ENCODE peak calls at places on chromosomes 6 and 20, in six cellular contexts. D is fibroblast of lung, X is IMR-90, Z is neural progenitor cell, P is NT2/D1, L is mesenchymal stem cell. V is an unnamed sample.
A peak's percentile ranks its signal among the peaks of the same experiment; 100 is the strongest.

GRCh38 chr6:139764498-139764986 is 390.1 kb upstream of the CITED2 start:
- DNase-seq in D (peak; percentile 93), X (peak; percentile 99), Z (no peak), P (peak; percentile 16), L (peak; percentile 94), V (no peak)

GRCh38 chr6:35665573-35665972 is 23.1 kb downstream of the FKBP5 start:
- DNase-seq in D (no peak), X (no peak), Z (no peak), P (no peak), L (no peak), V (no peak)

GRCh38 chr6:28683945-28684538 is 158.4 kb downstream of the GPX5 start:
- DNase-seq in D (peak; percentile 58), X (peak; percentile 34), Z (peak; percentile 69), P (no peak), L (peak; percentile 58), V (no peak)

GRCh38 chr6:43954311-43955131 is 172.7 kb downstream of the MRPL14 start:
- DNase-seq in D (no peak), X (no peak), Z (no peak), P (no peak), L (no peak), V (no peak)

GRCh38 chr6:108193120-108193519 is 27.3 kb downstream of the NR2E1 start:
- DNase-seq in D (no peak), X (no peak), Z (no peak), P (no peak), L (no peak), V (no peak)

GRCh38 chr6:130421567-130421966 is 55.8 kb downstream of the TMEM200A start:
- DNase-seq in D (peak; percentile 72), X (peak; percentile 91), Z (no peak), P (no peak), L (peak; percentile 53), V (no peak)

GRCh38 chr6:17574871-17575560 is 25.1 kb upstream of the FAM8A1 start:
- DNase-seq in D (peak; percentile 89), X (peak; percentile 93), Z (no peak), P (no peak), L (peak; percentile 45), V (no peak)

GRCh38 chr6:30348957-30349356 is 4.0 kb downstream of the RPP21 start:
- DNase-seq in D (no peak), X (no peak), Z (no peak), P (no peak), L (no peak), V (no peak)

GRCh38 chr6:17042422-17043147 is 59.3 kb upstream of the STMND1 start:
- DNase-seq in D (peak; percentile 55), X (peak; percentile 68), Z (peak; percentile 82), P (peak; percentile 18), L (peak; percentile 73), V (no peak)

DNA sequence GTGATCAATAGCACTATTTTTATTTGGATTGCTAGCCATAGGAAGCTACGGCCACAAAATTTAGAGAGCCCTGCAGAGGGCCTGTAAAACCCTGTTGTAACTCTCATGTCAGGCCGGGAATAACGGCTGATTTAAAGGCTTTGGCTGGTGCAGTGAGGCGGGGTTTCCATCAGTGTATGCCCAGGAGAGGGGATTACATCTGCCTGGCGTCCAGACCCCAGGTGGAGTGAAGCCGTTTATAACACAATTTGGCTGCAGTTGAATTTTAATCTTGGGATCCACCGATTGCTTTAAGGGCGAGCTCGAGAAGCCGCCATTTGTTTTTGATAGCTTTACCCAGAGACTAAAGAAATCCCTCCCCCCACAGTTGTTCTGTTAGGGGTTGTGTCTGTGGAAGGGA is 29.1 kb upstream of the APCDD1L start:
- DNase-seq in D (no peak), X (no peak), Z (peak; percentile 31), P (no peak), L (no peak), V (no peak)
- H3K9me3 ChIP-seq in D (no peaks in the 10 kb centered on the region), X (no peaks in the 10 kb centered on the region), Z (no peaks in the 10 kb centered on the region), P (peaks cover 9% of the 10 kb centered on the region), L (no peaks in the 10 kb centered on the region), V (no peaks in the 10 kb centered on the region)

DNA sequence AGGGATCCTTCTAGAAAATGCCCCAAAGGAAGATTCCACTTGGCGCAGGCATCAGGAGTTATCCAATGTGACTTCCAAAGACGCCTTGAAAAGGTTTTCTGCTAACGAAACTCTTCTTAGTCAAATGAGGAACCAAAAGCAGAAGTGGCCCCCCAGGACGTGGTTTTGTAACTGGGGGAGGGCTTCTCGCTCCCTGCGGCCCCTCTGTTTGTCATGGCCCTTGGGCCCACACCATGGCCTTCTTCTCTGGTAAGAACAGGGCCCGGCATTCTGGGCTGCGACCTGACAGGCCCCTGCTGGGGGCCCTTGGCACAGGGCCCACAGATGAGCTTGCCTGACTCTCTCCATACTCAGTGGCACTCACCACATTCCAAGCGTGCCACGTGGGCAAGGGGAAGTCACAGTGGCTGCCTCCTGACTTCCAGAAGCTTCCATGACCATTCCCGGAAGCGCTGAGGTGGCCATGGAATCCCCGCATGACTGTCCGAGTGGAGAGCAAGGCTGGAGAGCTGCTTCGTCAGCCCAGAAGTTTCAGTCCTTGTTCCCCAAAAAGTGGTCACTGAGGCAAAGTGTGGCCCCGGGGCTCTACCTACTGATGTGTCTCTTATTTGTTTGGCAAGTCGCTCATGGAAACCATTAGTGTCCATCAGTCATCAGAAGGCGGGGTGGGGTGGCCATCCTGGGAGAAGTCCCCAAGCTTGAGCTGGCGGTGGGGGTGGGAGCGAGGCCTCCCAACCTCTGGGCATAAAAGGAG is 881 bp upstream of the CTSZ start:
- DNase-seq in D (no peak), X (no peak), Z (no peak), P (no peak), L (no peak), V (no peak)
- H3K4me3 ChIP-seq in D (no peak overlapping the region), X (no peak overlapping the region), Z (no peak overlapping the region), P (no peak overlapping the region), L (no peak overlapping the region), V (no peak overlapping the region)

GRCh38 chr20:49388790-49389189 is 93.7 kb downstream of the KCNB1 start:
- DNase-seq in D (no peak), X (no peak), Z (no peak), P (no peak), L (no peak), V (no peak)
- H3K9ac ChIP-seq in D (no peak overlapping the region), X (no peak overlapping the region), Z (no peak overlapping the region), P (no peak overlapping the region), L (no peak overlapping the region), V (no peak overlapping the region)

DNA sequence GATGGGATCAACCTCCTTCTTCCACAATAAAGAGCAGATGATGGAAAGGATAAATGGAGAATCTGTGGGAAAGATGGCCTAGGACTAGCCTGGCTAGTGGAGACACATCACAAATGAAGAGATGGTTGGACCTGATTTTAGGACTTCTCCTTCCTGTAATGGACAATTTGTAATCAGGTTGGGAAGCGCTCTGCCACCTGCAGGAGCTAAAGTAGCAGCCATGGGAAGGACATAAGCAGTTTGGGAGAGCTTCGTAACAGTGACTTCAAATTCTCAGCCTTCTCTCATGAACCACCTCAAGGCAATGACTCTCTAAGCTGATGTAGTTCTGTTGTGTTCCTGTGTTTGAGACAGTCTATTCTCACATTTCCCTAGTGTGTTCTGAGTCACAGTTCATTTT is 137.9 kb upstream of the BMP2 start:
- DNase-seq in D (no peak), X (no peak), Z (no peak), P (no peak), L (no peak), V (no peak)
- H3K9me3 ChIP-seq in D (no peaks in the 10 kb centered on the region), X (no peaks in the 10 kb centered on the region), Z (no peaks in the 10 kb centered on the region), P (peaks cover 4% of the 10 kb centered on the region), L (no peaks in the 10 kb centered on the region), V (no peaks in the 10 kb centered on the region)

DNA sequence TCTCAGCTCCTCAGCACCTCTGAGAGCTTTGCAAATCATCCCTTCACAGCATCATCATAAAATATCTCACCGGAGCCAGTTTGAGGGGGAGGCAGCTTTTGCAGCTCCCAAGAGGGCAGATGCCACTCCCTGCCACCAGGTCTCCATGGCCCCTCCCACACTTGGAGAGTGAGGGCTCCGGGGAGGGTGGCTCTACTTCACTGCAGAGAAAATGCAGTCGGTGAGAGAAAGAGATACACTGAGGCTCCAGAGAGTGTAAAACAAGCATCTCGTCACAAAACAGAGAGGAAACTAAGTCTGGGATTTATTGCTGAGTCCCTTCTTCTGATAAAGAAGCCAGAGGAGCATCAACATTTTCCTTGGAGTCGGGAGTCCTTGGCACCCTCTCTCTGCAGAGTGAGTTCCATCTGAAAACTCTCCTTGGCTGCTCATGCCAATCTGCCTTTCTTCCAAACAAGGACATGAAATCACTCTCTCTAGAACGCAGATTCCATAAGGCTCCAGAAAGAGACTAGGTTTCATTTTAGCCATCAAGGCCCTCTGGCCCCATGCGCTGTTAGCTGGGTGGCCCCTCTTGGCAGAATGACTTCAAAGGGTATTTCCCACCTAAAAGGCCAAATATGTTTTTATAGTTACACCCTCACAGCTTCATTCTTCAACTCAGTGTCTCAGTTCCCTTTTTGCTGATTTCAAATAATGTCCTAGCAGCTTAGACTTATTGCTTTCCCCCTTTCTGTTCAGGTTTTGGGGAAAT is 70.6 kb upstream of the F13A1 start:
- DNase-seq in D (no peak), X (no peak), Z (no peak), P (no peak), L (no peak), V (no peak)
- H3K4me3 ChIP-seq in D (no peak overlapping the region), X (no peak overlapping the region), Z (no peak overlapping the region), P (no peak overlapping the region), L (no peak overlapping the region), V (no peak overlapping the region)

GRCh38 chr20:36082516-36082915 is 72.0 kb upstream of the EPB41L1 start:
- DNase-seq in D (no peak), X (no peak), Z (no peak), P (no peak), L (no peak), V (no peak)

GRCh38 chr20:36084897-36085617 is 69.5 kb upstream of the EPB41L1 start:
- DNase-seq in D (peak; percentile 55), X (no peak), Z (no peak), P (no peak), L (peak; percentile 37), V (no peak)

GRCh38 chr20:36085686-36086267 is 68.8 kb upstream of the EPB41L1 start:
- DNase-seq in D (peak; percentile 56), X (peak; percentile 60), Z (no peak), P (no peak), L (peak; percentile 69), V (no peak)

GRCh38 chr20:36086767-36087166 is 67.8 kb upstream of the EPB41L1 start:
- DNase-seq in D (no peak), X (no peak), Z (no peak), P (no peak), L (no peak), V (no peak)

GRCh38 chr20:36084356-36084755 is 70.2 kb upstream of the EPB41L1 start:
- DNase-seq in D (no peak), X (no peak), Z (no peak), P (no peak), L (no peak), V (no peak)
- H3K9ac ChIP-seq in D (no peak overlapping the region), X (no peak overlapping the region), Z (no peak overlapping the region), P (no peak overlapping the region), L (no peak overlapping the region), V (no peak overlapping the region)

GRCh38 chr20:46501337-46501942 is 11.9 kb downstream of the ZNF334 start:
- DNase-seq in D (peak; percentile 18), X (no peak), Z (no peak), P (no peak), L (no peak), V (no peak)
- H3K9me3 ChIP-seq in D (no peaks in the 10 kb centered on the region), X (peaks cover 27% of the 10 kb centered on the region), Z (peaks cover 72% of the 10 kb centered on the region), P (peaks cover 89% of the 10 kb centered on the region), L (peaks cover 89% of the 10 kb centered on the region), V (no peaks in the 10 kb centered on the region)

V was measured in SK-N-MC.